ENCODE peak calls at places on chromosomes 3 and 15, in five cellular contexts. P, N, O, W and B are unnamed samples.

GRCh38 chr3:10622456-10622855 is 117.1 kb upstream of the ATP2B2 start:
- DNase-seq in P (no peak), N (no peak), O (no peak), W (no peak), B (no peak)

GRCh38 chr3:50850639-50851511 is 176.1 kb downstream of the DOCK3 start:
- DNase-seq in P (no peak), N (no peak), O (no peak), W (no peak), B (no peak)

GRCh38 chr3:4396599-4396998 is 70.5 kb downstream of the SUMF1 start:
- DNase-seq in P (no peak), N (no peak), O (no peak), W (no peak), B (no peak)

GRCh38 chr3:100230715-100231114 is 30.1 kb upstream of the TBC1D23 start:
- DNase-seq in P (no peak), N (no peak), O (no peak), W (no peak), B (no peak)

GRCh38 chr3:116256843-116257485 is 188.3 kb downstream of the LSAMP start:
- DNase-seq in P (no peak), N (no peak), O (no peak), W (no peak), B (no peak)

GRCh38 chr3:146750196-146750595 is 145.1 kb upstream of the PLSCR5 start:
- DNase-seq in P (no peak), N (no peak), O (no peak), W (no peak), B (no peak)

GRCh38 chr3:184343200-184343876 is 5.9 kb downstream of the FAM131A start:
- DNase-seq in P (no peak), N (no peak), O (no peak), W (no peak), B (no peak)

GRCh38 chr3:152539191-152539764 is 270.5 kb downstream of the MBNL1 start:
- DNase-seq in P (no peak), N (no peak), O (peak; percentile 36), W (no peak), B (no peak)

GRCh38 chr3:197463279-197463678 is 92.5 kb downstream of the BDH1 start:
- DNase-seq in P (no peak), N (no peak), O (no peak), W (no peak), B (no peak)

GRCh38 chr3:46934508-46935167 is 41.9 kb downstream of the CCDC12 start:
- DNase-seq in P (peak; percentile 71), N (peak; percentile 42), O (peak; percentile 16), W (no peak), B (no peak)
- H3K27ac ChIP-seq in P (peak overlapping the region; percentile 90), N (peak overlapping the region; percentile 75), O (peak overlapping the region; percentile 85), W (no peak overlapping the region), B (peak overlapping the region; percentile 45)

DNA sequence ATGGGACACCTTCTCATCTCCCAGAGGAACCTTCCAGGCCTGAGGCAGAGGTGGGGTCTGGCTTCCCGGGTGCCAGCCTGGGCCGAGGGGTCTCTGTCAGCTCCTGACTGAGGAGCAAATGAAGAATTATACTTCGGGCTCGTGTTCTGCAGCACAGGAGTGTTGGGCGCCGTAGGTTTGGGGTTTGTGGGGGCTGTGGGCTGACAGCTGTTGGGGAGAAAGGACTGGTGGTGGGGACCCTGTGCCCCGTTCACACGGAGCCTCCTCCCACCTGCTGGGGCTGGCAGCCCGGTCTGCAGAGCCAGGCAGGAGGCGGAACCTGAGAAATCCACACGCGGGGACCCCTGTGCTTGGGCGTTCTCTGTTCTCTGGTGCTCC is 59.7 kb downstream of the ADAMTS7 start:
- DNase-seq in P (no peak), N (no peak), O (no peak), W (no peak), B (no peak)
- H3K4me3 ChIP-seq in P (no peak overlapping the region), N (no peak overlapping the region), O (no peak overlapping the region), W (no peak overlapping the region), B (no peak overlapping the region)

DNA sequence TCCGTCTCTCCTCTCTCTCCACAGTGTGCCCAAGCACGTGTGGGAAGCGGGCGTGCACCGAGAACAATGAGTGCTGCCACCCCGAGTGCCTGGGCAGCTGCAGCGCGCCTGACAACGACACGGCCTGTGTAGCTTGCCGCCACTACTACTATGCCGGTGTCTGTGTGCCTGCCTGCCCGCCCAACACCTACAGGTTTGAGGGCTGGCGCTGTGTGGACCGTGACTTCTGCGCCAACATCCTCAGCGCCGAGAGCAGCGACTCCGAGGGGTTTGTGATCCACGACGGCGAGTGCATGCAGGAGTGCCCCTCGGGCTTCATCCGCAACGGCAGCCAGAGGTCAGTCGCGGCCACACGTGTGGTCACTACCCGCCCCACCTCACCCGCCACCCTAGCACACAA is 116.3 kb downstream of the PGPEP1L start:
- DNase-seq in P (no peak), N (no peak), O (no peak), W (no peak), B (no peak)
- H3K27ac ChIP-seq in P (no peak overlapping the region), N (no peak overlapping the region), O (peak overlapping the region; percentile 97), W (no peak overlapping the region), B (no peak overlapping the region)

DNA sequence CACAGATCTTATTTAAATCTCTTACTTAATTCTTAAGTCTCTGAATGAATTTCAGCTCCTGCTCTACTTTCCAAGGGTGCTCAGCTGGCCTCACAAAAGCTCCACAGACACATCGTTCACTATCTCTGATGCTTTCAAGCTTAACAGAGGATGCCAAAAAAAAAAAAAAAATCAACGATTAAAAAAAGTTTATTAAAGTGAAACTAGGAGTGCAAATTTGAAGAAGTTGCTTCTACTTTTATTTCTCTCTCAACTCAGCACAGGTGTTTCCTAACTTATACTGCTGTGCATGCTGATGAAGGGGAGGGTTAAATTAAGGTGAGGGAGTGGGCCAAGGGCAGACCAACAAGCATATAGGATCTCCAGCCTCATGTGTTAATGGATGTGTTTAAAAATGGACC is 157.2 kb downstream of the TIGIT start:
- DNase-seq in P (no peak), N (no peak), O (no peak), W (no peak), B (no peak)
- H3K4me3 ChIP-seq in P (peak overlapping the region; percentile 55), N (peak overlapping the region; percentile 12), O (no peak overlapping the region), W (no peak overlapping the region), B (peak overlapping the region; percentile 66)

GRCh38 chr15:63441266-63441665 is 59.6 kb upstream of the CA12 start:
- DNase-seq in P (no peak), N (no peak), O (no peak), W (no peak), B (no peak)

GRCh38 chr15:63440756-63441155 is 59.1 kb upstream of the CA12 start:
- DNase-seq in P (no peak), N (no peak), O (no peak), W (peak; percentile 19), B (no peak)

GRCh38 chr15:63442080-63442479 is 60.4 kb upstream of the CA12 start:
- DNase-seq in P (no peak), N (no peak), O (no peak), W (no peak), B (no peak)

GRCh38 chr15:63440265-63440648 is 58.6 kb upstream of the CA12 start:
- DNase-seq in P (no peak), N (no peak), O (no peak), W (no peak), B (no peak)

GRCh38 chr15:63439536-63440264 is 58.1 kb upstream of the CA12 start:
- DNase-seq in P (no peak), N (no peak), O (no peak), W (no peak), B (no peak)
- H3K27ac ChIP-seq in P (no peak overlapping the region), N (no peak overlapping the region), O (no peak overlapping the region), W (no peak overlapping the region), B (no peak overlapping the region)

GRCh38 chr3:65871305-65872141 is 167.2 kb downstream of the MAGI1 start:
- DNase-seq in P (peak; percentile 40), N (peak; percentile 23), O (no peak), W (no peak), B (no peak)
- H3K4me3 ChIP-seq in P (no peak overlapping the region), N (no peak overlapping the region), O (no peak overlapping the region), W (no peak overlapping the region), B (no peak overlapping the region)